ENCODE peak calls at places on chromosomes 13 and 19, in four cellular contexts. D is T-helper 2 cell; T is stimulated activated CD4-positive, alpha-beta T cell treated with anti-CD3 and anti-CD28 coated beads, Interleukin-1b, Interleukin-23, amount 100 ng/mL, for 24 hours; N is cardiac muscle cell. A is an unnamed sample.

GRCh38 chr19:49559928-49560327 is 20.4 kb downstream of the NOSIP start:
- DNase-seq in D (peak), T (no peak), N (no peak), A (no peak)

GRCh38 chr13:82878536-82878935 is 1003.7 kb downstream of the SLITRK1 start:
- DNase-seq in D (no peak), T (no peak), N (no peak), A (no peak)

GRCh38 chr13:36665630-36666029 is 8.2 kb upstream of the SERTM1 start:
- DNase-seq in D (no peak), T (no peak), N (no peak), A (no peak)

GRCh38 chr19:39182174-39182505 is 14.6 kb upstream of the NCCRP1 start:
- DNase-seq in D (no peak), T (no peak), N (no peak), A (no peak)

GRCh38 chr13:76383671-76384461 is 502.3 kb downstream of the KCTD12 start:
- DNase-seq in D (no peak), T (no peak), N (peak), A (no peak)

GRCh38 chr13:101242720-101243119 is 173.6 kb downstream of the NALCN start:
- DNase-seq in D (no peak), T (no peak), N (no peak), A (no peak)

GRCh38 chr13:27131202-27131623 is 40.4 kb downstream of the USP12 start:
- DNase-seq in D (peak), T (peak), N (no peak), A (peak)

GRCh38 chr19:48484931-48485612 is 15.9 kb downstream of the CYTH2 start:
- DNase-seq in D (no peak), T (no peak), N (no peak), A (no peak)

GRCh38 chr19:4506449-4507149 is 11.7 kb downstream of the PLIN4 start:
- DNase-seq in D (no peak), T (no peak), N (no peak), A (no peak)

GRCh38 chr13:97976551-97977375 is 23.3 kb downstream of the IPO5 start:
- DNase-seq in D (no peak), T (peak), N (no peak), A (no peak)

GRCh38 chr19:55554749-55555152 is 9.4 kb upstream of the SBK3 start:
- DNase-seq in D (no peak), T (no peak), N (no peak), A (no peak)

GRCh38 chr13:91292630-91293221 is 54.8 kb upstream of the MIR17HG start:
- DNase-seq in D (no peak), T (no peak), N (no peak), A (no peak)

GRCh38 chr19:44346556-44346955 is 9.9 kb downstream of the ZNF112 start:
- DNase-seq in D (no peak), T (no peak), N (no peak), A (no peak)

GRCh38 chr19:49679832-49680472 is 2.9 kb downstream of the PRMT1 start:
- DNase-seq in D (no peak), T (no peak), N (no peak), A (no peak)

GRCh38 chr19:55171440-55171839 is 5.0 kb upstream of the DNAAF3 start:
- DNase-seq in D (no peak), T (no peak), N (no peak), A (no peak)

GRCh38 chr13:110677731-110678545 is 28.0 kb downstream of the CARS2 start:
- DNase-seq in D (no peak), T (no peak), N (no peak), A (no peak)

GRCh38 chr13:96947343-96947910 is 46.8 kb downstream of the OXGR1 start:
- DNase-seq in D (no peak), T (no peak), N (no peak), A (no peak)

GRCh38 chr19:48683349-48683748 is 10.5 kb upstream of the NTN5 start:
- DNase-seq in D (peak), T (no peak), N (no peak), A (no peak)

GRCh38 chr19:18090545-18091216 is 3.9 kb upstream of the IL12RB1 start:
- DNase-seq in D (no peak), T (no peak), N (no peak), A (no peak)

GRCh38 chr13:77331421-77331820 is 4.5 kb upstream of the MYCBP2 start:
- DNase-seq in D (no peak), T (no peak), N (no peak), A (no peak)

GRCh38 chr13:44523176-44524017 is 52.7 kb downstream of the TSC22D1 start:
- DNase-seq in D (no peak), T (no peak), N (peak), A (peak)

GRCh38 chr19:18541258-18541991 is 1.9 kb downstream of the FKBP8 start:
- DNase-seq in D (no peak), T (no peak), N (no peak), A (no peak)

GRCh38 chr13:38687246-38688229 is 661 bp downstream of the FREM2 start:
- DNase-seq in D (peak), T (no peak), N (peak), A (peak)

GRCh38 chr19:18975011-18975410 is 34.0 kb upstream of the HOMER3 start:
- DNase-seq in D (no peak), T (no peak), N (no peak), A (no peak)

GRCh38 chr13:94121686-94122085 is 357.8 kb downstream of the DCT start:
- DNase-seq in D (no peak), T (no peak), N (no peak), A (no peak)

GRCh38 chr19:12784871-12785430 is 6.3 kb upstream of the JUNB start:
- DNase-seq in D (peak), T (no peak), N (no peak), A (peak)

GRCh38 chr19:51341976-51342580 is at the start of gene VSIG10L:
- DNase-seq in D (no peak), T (no peak), N (no peak), A (no peak)

GRCh38 chr19:39765091-39766076 is 13.3 kb upstream of the LEUTX start:
- DNase-seq in D (peak), T (peak), N (peak), A (no peak)

GRCh38 chr19:34731019-34731829 is 2.8 kb upstream of the ZNF181 start:
- DNase-seq in D (no peak), T (no peak), N (no peak), A (no peak)

GRCh38 chr13:75326173-75327131 is 155.5 kb downstream of the TBC1D4 start:
- DNase-seq in D (peak), T (peak), N (no peak), A (peak)

GRCh38 chr19:47848425-47848824 is 10.6 kb upstream of the TPRX2 start:
- DNase-seq in D (no peak), T (no peak), N (no peak), A (no peak)

GRCh38 chr13:43686557-43686956 is 100.2 kb downstream of the ENOX1 start:
- DNase-seq in D (no peak), T (no peak), N (no peak), A (no peak)

GRCh38 chr19:7679017-7679720 is 1.5 kb upstream of the TRAPPC5 start:
- DNase-seq in D (peak), T (peak), N (no peak), A (peak)

GRCh38 chr13:81224502-81224833 is 883.5 kb upstream of the SPRY2 start:
- DNase-seq in D (no peak), T (no peak), N (no peak), A (no peak)

GRCh38 chr13:78334059-78334458 is 269.3 kb downstream of the POU4F1 start:
- DNase-seq in D (no peak), T (no peak), N (no peak), A (no peak)